ENCODE peak calls at places on chromosomes 13 and 19, in five cellular contexts. X is activated CD4-positive, alpha-beta T cell treated with anti-CD3 and anti-CD28 coated beads for 24 hours; L is AG09319; F is RKO; V is activated naive CD4-positive, alpha-beta T cell. K is an unnamed sample.

GRCh38 chr19:49851456-49852259 is 699 bp downstream of the PTOV1 start:
- DNase-seq in V (no peak), F (peak), L (no peak), X (no peak), K (no peak)

GRCh38 chr13:20964904-20965303 is 62.4 kb upstream of the XPO4 start:
- DNase-seq in F (no peak), X (no peak), V (no peak), L (no peak), K (no peak)

GRCh38 chr19:39795001-39795400 is 16.3 kb downstream of the LEUTX start:
- DNase-seq in F (no peak), V (no peak), X (no peak), L (no peak), K (no peak)

GRCh38 chr19:50162988-50163387 is at the start of gene IZUMO2:
- DNase-seq in L (no peak), X (no peak), V (no peak), F (no peak), K (no peak)

GRCh38 chr19:48997972-48998371 is 4.3 kb downstream of the RUVBL2 start:
- DNase-seq in F (peak), V (no peak), L (no peak), X (no peak), K (no peak)

GRCh38 chr19:42067315-42067888 is 2.6 kb downstream of the GRIK5 start:
- DNase-seq in L (no peak), X (no peak), V (no peak), F (no peak), K (no peak)

GRCh38 chr19:4093643-4094175 is 27.0 kb upstream of the ZBTB7A start:
- DNase-seq in F (no peak), L (no peak), V (no peak), X (no peak), K (no peak)

GRCh38 chr19:3061214-3062161 is 807 bp downstream of the TLE5 start:
- DNase-seq in X (peak), L (no peak), F (peak), V (no peak), K (no peak)

GRCh38 chr13:97214921-97215320 is 7.2 kb upstream of the MBNL2 start:
- DNase-seq in X (no peak), F (no peak), L (no peak), V (no peak), K (no peak)

GRCh38 chr19:45087531-45087930 is 5.4 kb upstream of the PPP1R37 start:
- DNase-seq in V (no peak), F (no peak), L (no peak), X (no peak), K (no peak)

GRCh38 chr13:92681239-92681638 is 545.4 kb upstream of the GPC6 start:
- DNase-seq in F (no peak), X (no peak), V (no peak), L (no peak), K (no peak)

GRCh38 chr19:39524495-39524894 is 8.2 kb downstream of the EID2B start:
- DNase-seq in F (peak), X (no peak), L (no peak), V (no peak), K (no peak)

GRCh38 chr19:49403404-49404187 is 15.5 kb downstream of the KASH5 start:
- DNase-seq in V (no peak), X (no peak), L (no peak), F (no peak), K (no peak)

GRCh38 chr19:1172353-1173159 is 1.5 kb downstream of the SBNO2 start:
- DNase-seq in L (no peak), X (no peak), V (no peak), F (peak), K (no peak)

GRCh38 chr13:26050568-26051230 is 1.1 kb downstream of the SHISA2 start:
- DNase-seq in F (no peak), V (no peak), X (no peak), L (no peak), K (no peak)

GRCh38 chr13:36345438-36346221 is 564 bp downstream of the SPART start:
- DNase-seq in X (no peak), F (no peak), V (peak), L (peak), K (peak)

GRCh38 chr19:42270346-42271044 is 1.4 kb downstream of the CIC start:
- DNase-seq in V (no peak), L (peak), X (peak), F (peak), K (no peak)

GRCh38 chr13:74134777-74135305 is 637 bp upstream of the KLF12 start:
- DNase-seq in V (peak), L (no peak), X (peak), F (no peak), K (no peak)

K was measured in BJ.